ENCODE peak calls at places on chromosome 7, in six cellular contexts. X is left lung, W is GM13976, B is HCT116, G is adrenal gland, V is WTC11. T is an unnamed sample.

GRCh38 chr7:157011333-157012112 is 1.1 kb upstream of the MNX1 start:
- DNase-seq in B (no peak), G (no peak), W (no peak), V (no peak), X (peak), T (peak)

GRCh38 chr7:157568785-157569584 is 232.2 kb downstream of the DNAJB6 start:
- DNase-seq in W (peak), G (peak), V (peak), B (no peak), X (peak), T (peak)

GRCh38 chr7:116628971-116629586 is 42.9 kb upstream of the MET start:
- DNase-seq in B (no peak), G (peak), V (no peak), W (no peak), X (no peak), T (no peak)

GRCh38 chr7:44292876-44293560 is 32.4 kb downstream of the CAMK2B start:
- DNase-seq in V (peak), X (peak), G (no peak), B (no peak), W (no peak), T (peak)

GRCh38 chr7:56009695-56010094 is 41.5 kb downstream of the PSPH start:
- DNase-seq in B (no peak), G (peak), X (no peak), W (no peak), V (no peak), T (no peak)

GRCh38 chr7:1526271-1526754 is 4.2 kb upstream of the MAFK start:
- DNase-seq in W (no peak), X (peak), G (no peak), V (no peak), B (no peak), T (no peak)

GRCh38 chr7:39198556-39198955 is 220.8 kb downstream of the POU6F2 start:
- DNase-seq in B (no peak), G (no peak), W (no peak), V (no peak), X (no peak), T (no peak)

GRCh38 chr7:111051832-111052231 is 39.1 kb upstream of the LRRN3 start:
- DNase-seq in W (no peak), X (no peak), G (no peak), B (no peak), V (no peak), T (no peak)

GRCh38 chr7:70634610-70635068 is 497.3 kb upstream of the GALNT17 start:
- DNase-seq in V (no peak), G (no peak), B (no peak), X (no peak), W (no peak), T (no peak)

GRCh38 chr7:101232141-101232821 is 5.3 kb downstream of the CLDN15 start:
- DNase-seq in X (peak), V (peak), G (peak), B (no peak), W (no peak), T (no peak)

GRCh38 chr7:12303507-12303906 is 92.4 kb downstream of the TMEM106B start:
- DNase-seq in W (no peak), B (no peak), V (no peak), X (no peak), G (no peak), T (no peak)

GRCh38 chr7:102966450-102966849 is 53.6 kb downstream of the LRRC17 start:
- DNase-seq in V (no peak), X (no peak), W (no peak), B (no peak), G (no peak), T (no peak)

GRCh38 chr7:45184326-45185027 is 26.9 kb downstream of the RAMP3 start:
- DNase-seq in B (no peak), V (no peak), W (no peak), G (no peak), X (no peak), T (no peak)

GRCh38 chr7:30988346-30989005 is 24.7 kb downstream of the GHRHR start:
- DNase-seq in W (no peak), V (peak), B (no peak), G (peak), X (peak), T (no peak)

GRCh38 chr7:2709553-2710165 is 21.7 kb downstream of the AMZ1 start:
- DNase-seq in G (peak), X (peak), B (peak), V (peak), W (peak), T (peak)

GRCh38 chr7:142188846-142189245 is 69.0 kb downstream of the PRSS58 start:
- DNase-seq in V (no peak), X (no peak), G (no peak), B (peak), W (no peak), T (no peak)

GRCh38 chr7:17654940-17655339 is 285.4 kb downstream of the SNX13 start:
- DNase-seq in B (no peak), X (no peak), G (no peak), W (no peak), V (no peak), T (no peak)

GRCh38 chr7:132216847-132217246 is 359.4 kb downstream of the PLXNA4 start:
- DNase-seq in X (no peak), V (no peak), B (no peak), G (no peak), W (no peak), T (no peak)

GRCh38 chr7:155471728-155472127 is 13.8 kb downstream of the EN2 start:
- DNase-seq in G (no peak), V (no peak), W (no peak), B (no peak), X (no peak), T (no peak)

GRCh38 chr7:55439627-55440026 is 74.5 kb downstream of the LANCL2 start:
- DNase-seq in G (no peak), V (no peak), B (no peak), W (peak), X (peak), T (no peak)

GRCh38 chr7:152883858-152884257 is 124.3 kb downstream of the ACTR3B start:
- DNase-seq in W (no peak), B (no peak), V (no peak), G (no peak), X (no peak), T (no peak)

GRCh38 chr7:36650313-36650712 is 74.0 kb downstream of the AOAH start:
- DNase-seq in W (no peak), G (no peak), X (no peak), V (no peak), B (no peak), T (no peak)

GRCh38 chr7:665251-665650 is 61.2 kb upstream of the DNAAF5 start:
- DNase-seq in B (no peak), V (peak), X (no peak), W (no peak), G (no peak), T (no peak)

GRCh38 chr7:42244828-42245227 is 7.8 kb upstream of the GLI3 start:
- DNase-seq in W (no peak), G (no peak), B (no peak), V (no peak), X (no peak), T (no peak)

GRCh38 chr7:137932881-137933269 is 69.0 kb downstream of the CREB3L2 start:
- DNase-seq in B (no peak), W (no peak), X (no peak), G (peak), V (no peak), T (no peak)

GRCh38 chr7:120334475-120334874 is 61.5 kb downstream of the KCND2 start:
- DNase-seq in B (no peak), X (no peak), V (no peak), W (no peak), G (no peak), T (no peak)

GRCh38 chr7:107262857-107263256 is 94.1 kb downstream of the HBP1 start:
- DNase-seq in V (no peak), X (no peak), G (no peak), W (no peak), B (no peak), T (no peak)

GRCh38 chr7:122305475-122306319 is 1.1 kb upstream of the FEZF1 start:
- DNase-seq in X (no peak), B (peak), W (no peak), V (peak), G (no peak), T (no peak)

GRCh38 chr7:27191716-27192545 is 6.9 kb upstream of the HOXA11 start:
- DNase-seq in B (no peak), V (peak), X (peak), G (no peak), W (no peak), T (no peak)

DNA sequence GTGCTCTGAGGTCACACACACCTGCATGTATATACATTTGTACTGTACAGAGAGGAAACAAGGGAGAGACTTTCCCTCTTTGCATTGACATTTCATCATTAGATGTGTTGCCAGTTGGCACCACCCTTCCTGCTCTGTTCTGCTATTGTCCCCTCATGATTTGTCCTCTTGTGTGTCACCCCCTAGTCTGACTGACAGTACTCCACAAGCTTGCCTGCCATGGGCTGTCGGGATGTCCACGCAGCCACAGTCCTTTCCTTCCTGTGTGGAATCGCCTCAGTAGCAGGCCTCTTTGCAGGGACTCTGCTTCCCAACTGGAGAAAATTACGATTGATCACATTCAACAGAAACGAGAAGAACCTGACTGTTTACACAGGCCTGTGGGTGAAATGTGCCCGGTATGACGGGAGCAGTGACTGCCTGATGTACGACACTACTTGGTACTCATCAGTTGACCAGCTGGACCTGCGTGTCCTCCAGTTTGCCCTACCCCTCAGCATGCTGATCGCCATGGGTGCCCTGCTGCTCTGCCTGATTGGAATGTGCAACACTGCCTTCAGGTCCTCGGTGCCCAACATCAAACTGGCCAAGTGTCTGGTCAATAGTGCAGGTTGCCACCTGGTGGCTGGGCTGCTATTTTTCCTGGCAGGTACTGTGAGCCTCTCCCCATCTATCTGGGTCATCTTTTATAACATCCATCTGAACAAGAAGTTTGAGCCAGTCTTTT is 9.4 kb downstream of the CLDN12 start:
- DNase-seq in B (peak), G (peak), V (peak), X (no peak), W (no peak), T (no peak)
- TF ChIP-seq CTCF in B (peak), G (no peak), V (no peak), X (no peak), W (peak), T (peak)

GRCh38 chr7:100118388-100119074 is 627 bp downstream of the TAF6 start:
- DNase-seq in W (no peak), G (no peak), B (no peak), X (no peak), V (no peak), T (no peak)

GRCh38 chr7:100119075-100119700 is at the start of the genes CNPY4 and TAF6:
- DNase-seq in V (peak), X (peak), B (peak), W (peak), G (peak), T (peak)

GRCh38 chr7:100122067-100122466 is 2.6 kb downstream of the CNPY4 start:
- DNase-seq in G (no peak), X (peak), W (no peak), B (no peak), V (no peak), T (no peak)

GRCh38 chr7:100120518-100121085 is 1.2 kb downstream of the CNPY4 start:
- DNase-seq in B (no peak), G (no peak), X (no peak), W (no peak), V (no peak), T (no peak)

DNA sequence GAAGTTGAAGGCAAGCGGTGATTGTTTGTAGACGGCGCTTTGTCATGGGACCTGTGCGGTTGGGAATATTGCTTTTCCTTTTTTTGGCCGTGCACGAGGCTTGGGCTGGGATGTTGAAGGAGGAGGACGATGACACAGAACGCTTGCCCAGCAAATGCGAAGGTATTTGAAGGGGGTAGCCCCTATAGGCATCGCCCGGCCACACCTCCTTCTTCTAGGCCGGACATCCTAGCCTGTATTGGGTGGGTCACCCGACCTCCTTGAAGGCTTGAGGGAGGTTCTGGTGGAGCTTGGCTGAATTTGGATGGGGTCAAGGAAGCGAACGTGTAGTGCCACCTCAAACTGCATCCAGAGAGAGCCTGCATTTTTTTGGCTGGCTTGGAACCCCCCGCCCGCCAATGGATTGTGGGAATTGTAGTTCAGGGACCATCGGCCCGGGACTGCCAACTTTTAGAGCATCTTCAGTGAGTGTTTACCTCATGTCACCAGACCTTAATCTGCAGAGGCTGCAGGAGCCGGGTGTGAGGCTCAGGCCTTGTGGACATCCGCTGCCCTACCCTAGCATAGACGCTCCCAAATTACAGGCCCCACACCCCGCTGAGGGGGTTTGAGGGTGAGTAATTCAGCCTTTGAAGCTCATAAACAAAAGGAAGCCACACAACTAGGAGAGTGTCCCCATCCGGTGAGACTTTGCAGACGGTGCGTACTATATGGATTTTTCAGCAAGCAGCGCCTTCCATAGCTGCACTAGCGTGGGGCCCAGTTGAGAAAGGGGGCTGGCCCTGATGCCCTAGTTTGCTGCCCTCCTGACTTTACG is 475 bp downstream of the CNPY4 start:
- DNase-seq in X (no peak), W (peak), G (peak), V (peak), B (no peak), T (peak)
- TF ChIP-seq CTCF in X (no peak), W (no peak), G (no peak), V (no peak), B (no peak), T (no peak)

GRCh38 chr7:93055543-93056107 is 62.2 kb downstream of the SAMD9 start:
- DNase-seq in B (no peak), G (no peak), X (no peak), V (no peak), W (peak), T (peak)
- TF ChIP-seq CTCF in B (peak), G (peak), X (peak), V (peak), W (peak), T (peak)

GRCh38 chr7:18975276-18975675 is 142.2 kb downstream of the TWIST1 start:
- DNase-seq in V (no peak), W (no peak), X (no peak), B (no peak), G (no peak), T (no peak)
- TF ChIP-seq CTCF in V (no peak), W (no peak), X (no peak), B (no peak), G (no peak), T (no peak)

GRCh38 chr7:74057987-74058386 is 25.6 kb upstream of the LIMK1 start:
- DNase-seq in W (no peak), B (no peak), G (no peak), V (no peak), X (no peak), T (no peak)

GRCh38 chr7:74061840-74062539 is 21.6 kb upstream of the LIMK1 start:
- DNase-seq in B (peak), V (no peak), G (peak), X (peak), W (peak), T (peak)

GRCh38 chr7:74058486-74058885 is 25.1 kb upstream of the LIMK1 start:
- DNase-seq in G (no peak), X (peak), B (no peak), V (no peak), W (no peak), T (no peak)

GRCh38 chr7:74059037-74059436 is 24.6 kb upstream of the LIMK1 start:
- DNase-seq in G (no peak), V (no peak), B (no peak), X (no peak), W (no peak), T (no peak)

DNA sequence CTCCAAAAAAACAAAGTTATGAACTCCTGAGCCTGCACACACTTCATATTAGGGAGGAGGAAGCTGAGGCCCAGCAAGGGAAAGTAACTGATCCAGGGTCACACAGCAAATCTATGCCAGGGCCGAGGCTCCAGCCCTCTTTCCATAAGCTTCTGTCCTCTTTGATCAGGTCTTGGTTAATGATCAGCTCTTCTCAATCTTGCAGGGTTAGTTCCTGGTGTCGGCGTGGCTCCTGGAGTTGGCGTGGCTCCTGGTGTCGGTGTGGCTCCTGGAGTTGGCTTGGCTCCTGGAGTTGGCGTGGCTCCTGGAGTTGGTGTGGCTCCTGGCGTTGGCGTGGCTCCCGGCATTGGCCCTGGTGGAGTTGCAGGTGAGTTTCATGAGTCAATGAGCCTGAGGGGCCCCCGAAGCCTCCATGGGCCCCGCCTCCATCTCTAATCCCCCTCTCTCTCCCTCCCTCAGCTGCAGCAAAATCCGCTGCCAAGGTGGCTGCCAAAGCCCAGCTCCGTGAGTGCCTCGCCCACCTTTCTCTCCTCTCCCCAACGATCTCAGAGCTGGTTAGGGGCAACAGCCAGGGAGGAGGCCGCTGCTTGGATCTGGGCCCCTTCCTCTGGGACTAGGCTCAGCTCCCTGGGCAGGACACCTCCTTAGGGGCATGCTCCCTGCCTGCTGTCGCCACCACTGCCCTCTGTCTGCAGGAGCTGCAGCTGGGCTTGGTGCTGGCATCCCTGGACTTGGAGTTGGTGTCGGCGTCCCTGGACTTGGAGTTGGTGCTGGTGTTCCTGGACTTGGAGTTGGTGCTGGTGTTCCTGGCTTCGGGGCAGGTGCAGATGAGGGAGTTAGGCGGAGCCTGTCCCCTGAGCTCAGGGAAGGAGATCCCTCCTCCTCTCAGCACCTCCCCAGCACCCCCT is 23.7 kb upstream of the LIMK1 start:
- DNase-seq in B (peak), V (no peak), X (peak), W (no peak), G (peak), T (no peak)
- TF ChIP-seq CTCF in B (peak), V (no peak), X (no peak), W (no peak), G (no peak), T (no peak)

GRCh38 chr7:82443801-82444219 is 233 bp upstream of the CACNA2D1 start:
- DNase-seq in W (peak), X (peak), V (peak), B (no peak), G (peak), T (peak)
- TF ChIP-seq CTCF in W (no peak), X (no peak), V (no peak), B (no peak), G (peak), T (no peak)